ENCODE peak calls at places on chromosomes 6 and 20, in eight cellular contexts. Y is astrocyte of the spinal cord, B is fibroblast of mammary gland, S is type B pancreatic cell, T is bronchial epithelial cell, M is GM20000, O is sigmoid colon, N is choroid plexus epithelial cell. P is an unnamed sample.

GRCh38 chr20:35558416-35558815 is 16.5 kb downstream of the ERGIC3 start:
- DNase-seq in M (no peak), O (no peak), S (no peak), B (no peak), Y (no peak), N (no peak), T (no peak), P (no peak)

GRCh38 chr20:33945391-33946079 is 48.2 kb upstream of the RALY start:
- DNase-seq in M (no peak), B (peak), T (peak), Y (peak), O (no peak), N (peak), S (no peak), P (peak)

GRCh38 chr6:25966707-25967106 is 4.1 kb downstream of the TRIM38 start:
- DNase-seq in N (no peak), O (no peak), T (no peak), Y (no peak), M (no peak), S (no peak), B (no peak), P (no peak)

GRCh38 chr20:63215101-63216040 is 560 bp downstream of the YTHDF1 start:
- DNase-seq in M (peak), Y (peak), O (no peak), S (no peak), B (peak), N (peak), T (peak), P (peak)

GRCh38 chr6:137353346-137353745 is 134.2 kb upstream of the IFNGR1 start:
- DNase-seq in M (no peak), N (peak), B (no peak), S (no peak), T (no peak), Y (no peak), O (no peak), P (peak)

GRCh38 chr6:97068211-97068610 is 143.7 kb downstream of the KLHL32 start:
- DNase-seq in O (no peak), N (peak), M (no peak), S (no peak), B (peak), Y (peak), T (peak), P (peak)

GRCh38 chr6:157666721-157667120 is 156.3 kb upstream of the SNX9 start:
- DNase-seq in N (no peak), M (no peak), B (no peak), S (no peak), O (no peak), T (no peak), Y (no peak), P (no peak)

GRCh38 chr20:16314320-16314719 is 258.9 kb downstream of the KIF16B start:
- DNase-seq in S (no peak), Y (no peak), B (no peak), M (peak), N (no peak), O (no peak), T (no peak), P (no peak)

GRCh38 chr6:75842732-75843131 is 93.7 kb downstream of the MYO6 start:
- DNase-seq in M (no peak), S (no peak), O (no peak), Y (no peak), N (no peak), T (no peak), B (no peak), P (peak)

GRCh38 chr6:133248241-133249001 is 7.3 kb downstream of the EYA4 start:
- DNase-seq in S (no peak), B (peak), T (peak), N (peak), O (no peak), Y (peak), M (no peak), P (peak)

GRCh38 chr20:62816879-62817873 is at the start of gene COL9A3:
- DNase-seq in M (no peak), O (no peak), Y (no peak), T (no peak), B (no peak), S (no peak), N (no peak), P (no peak)

GRCh38 chr20:24672886-24673677 is 203.7 kb downstream of the SYNDIG1 start:
- DNase-seq in T (peak), B (peak), O (peak), Y (peak), S (no peak), M (no peak), N (peak), P (peak)

GRCh38 chr6:14211596-14211961 is 94.0 kb downstream of the CD83 start:
- DNase-seq in O (peak), T (no peak), Y (no peak), S (peak), N (peak), M (peak), B (peak), P (peak)

GRCh38 chr6:158519761-158520160 is 40.1 kb upstream of the TMEM181 start:
- DNase-seq in T (no peak), N (no peak), O (no peak), Y (no peak), M (no peak), B (no peak), S (no peak), P (no peak)

GRCh38 chr20:45963059-45964011 is 8.7 kb downstream of the ZNF335 start:
- DNase-seq in O (peak), B (peak), Y (peak), M (no peak), T (peak), N (peak), S (no peak), P (peak)
- TF ChIP-seq CTCF in O (no peak), B (peak), Y (peak), M (no peak), T (peak), N (peak), S (peak), P (peak)

GRCh38 chr6:2158596-2159271 is 86.7 kb downstream of the GMDS start:
- DNase-seq in Y (peak), O (no peak), S (no peak), T (peak), N (peak), B (peak), M (no peak), P (peak)
- TF ChIP-seq CTCF in Y (peak), O (no peak), S (peak), T (peak), N (peak), B (peak), M (no peak), P (peak)

GRCh38 chr6:159943101-159943632 is 25.7 kb upstream of the IGF2R start:
- DNase-seq in N (peak), M (no peak), O (no peak), Y (peak), S (no peak), B (peak), T (peak), P (peak)

GRCh38 chr6:159945801-159946392 is 23.0 kb upstream of the IGF2R start:
- DNase-seq in Y (no peak), O (no peak), T (no peak), N (no peak), B (no peak), M (no peak), S (no peak), P (no peak)

GRCh38 chr6:159939591-159940016 is 29.3 kb upstream of the IGF2R start:
- DNase-seq in O (no peak), Y (no peak), S (no peak), N (no peak), T (no peak), B (no peak), M (no peak), P (peak)

GRCh38 chr6:159943965-159944598 is 24.8 kb upstream of the IGF2R start:
- DNase-seq in N (no peak), Y (no peak), T (no peak), O (no peak), B (no peak), S (no peak), M (no peak), P (no peak)

GRCh38 chr6:159941286-159942113 is 27.4 kb upstream of the IGF2R start:
- DNase-seq in T (peak), B (peak), O (no peak), S (no peak), Y (peak), M (peak), N (peak), P (peak)
- TF ChIP-seq CTCF in T (peak), B (peak), O (no peak), S (peak), Y (peak), M (peak), N (peak), P (peak)

GRCh38 chr20:38258545-38259223 is 1.9 kb downstream of the KIAA1755 start:
- DNase-seq in Y (no peak), B (no peak), S (no peak), O (no peak), T (no peak), M (no peak), N (no peak), P (no peak)

GRCh38 chr20:38256966-38257365 is 3.6 kb downstream of the KIAA1755 start:
- DNase-seq in M (no peak), Y (no peak), S (no peak), N (no peak), O (no peak), T (no peak), B (no peak), P (no peak)

GRCh38 chr20:38256021-38256420 is 4.5 kb downstream of the KIAA1755 start:
- DNase-seq in O (no peak), S (no peak), T (no peak), M (no peak), Y (peak), B (no peak), N (no peak), P (no peak)

GRCh38 chr20:38252292-38253288 is 7.9 kb downstream of the KIAA1755 start:
- DNase-seq in M (no peak), T (no peak), S (no peak), B (no peak), O (no peak), N (peak), Y (peak), P (no peak)

GRCh38 chr20:38255389-38255788 is 5.1 kb downstream of the KIAA1755 start:
- DNase-seq in Y (peak), O (peak), S (no peak), M (no peak), N (peak), B (peak), T (no peak), P (peak)
- TF ChIP-seq CTCF in Y (no peak), O (no peak), S (no peak), M (no peak), N (no peak), B (no peak), T (no peak), P (no peak)

GRCh38 chr6:45419574-45420082 is 41.9 kb upstream of the SUPT3H start:
- DNase-seq in Y (peak), N (peak), S (peak), B (peak), O (peak), T (peak), M (peak), P (peak)
- TF ChIP-seq CTCF in Y (peak), N (peak), S (peak), B (no peak), O (peak), T (peak), M (no peak), P (peak)

GRCh38 chr6:142551145-142551811 is 249.5 kb downstream of the ADGRG6 start:
- DNase-seq in B (peak), S (no peak), M (no peak), T (peak), O (no peak), Y (peak), N (peak), P (no peak)
- TF ChIP-seq CTCF in B (no peak), S (no peak), M (no peak), T (no peak), O (no peak), Y (no peak), N (peak), P (no peak)

GRCh38 chr20:9460518-9460917 is 53.9 kb upstream of the LAMP5 start:
- DNase-seq in O (no peak), T (peak), N (peak), M (no peak), B (peak), S (no peak), Y (peak), P (peak)

GRCh38 chr20:9454781-9455180 is 59.6 kb upstream of the LAMP5 start:
- DNase-seq in O (no peak), S (no peak), Y (no peak), N (peak), M (no peak), T (peak), B (peak), P (no peak)

GRCh38 chr20:9457055-9457454 is 57.3 kb upstream of the LAMP5 start:
- DNase-seq in N (no peak), M (no peak), Y (no peak), T (no peak), O (no peak), B (no peak), S (no peak), P (no peak)

GRCh38 chr20:9458075-9458818 is 56.1 kb upstream of the LAMP5 start:
- DNase-seq in Y (peak), M (no peak), S (no peak), N (peak), O (no peak), B (peak), T (peak), P (peak)
- TF ChIP-seq CTCF in Y (peak), M (no peak), S (peak), N (peak), O (no peak), B (peak), T (peak), P (no peak)

GRCh38 chr6:166330612-166331011 is 11.7 kb downstream of the SFT2D1 start:
- DNase-seq in Y (peak), T (no peak), B (peak), S (no peak), O (no peak), M (no peak), N (peak), P (peak)
- TF ChIP-seq CTCF in Y (peak), T (peak), B (peak), S (peak), O (no peak), M (no peak), N (peak), P (peak)